ENCODE peak calls at places on chromosome 16, in five cellular contexts. W is MM.1S, B is HCT116, E is neuronal stem cell, T is brain microvascular endothelial cell. J is an unnamed sample.

GRCh38 chr16:28168991-28169554 is 42.7 kb downstream of the XPO6 start:
- DNase-seq in W (no peak), B (no peak), E (no peak), T (no peak), J (no peak)

GRCh38 chr16:48911700-48912099 is 301.7 kb upstream of the N4BP1 start:
- DNase-seq in W (no peak), B (peak; percentile 12), E (no peak), T (no peak), J (no peak)

GRCh38 chr16:8474576-8474975 is 115.7 kb downstream of the TMEM114 start:
- DNase-seq in W (no peak), B (no peak), E (no peak), T (no peak), J (no peak)

GRCh38 chr16:31072540-31073072 is 1.4 kb downstream of the ZNF668 start:
- DNase-seq in W (peak; percentile 35), B (no peak), E (peak; percentile 24), T (peak; percentile 52), J (no peak)

GRCh38 chr16:10749680-10750035 is 6.0 kb downstream of the NUBP1 start:
- DNase-seq in W (no peak), B (no peak), E (no peak), T (no peak), J (no peak)

GRCh38 chr16:67882374-67883145 is 2.1 kb upstream of the NRN1L start:
- DNase-seq in W (no peak), B (no peak), E (no peak), T (no peak), J (peak; percentile 47)

GRCh38 chr16:59210955-59211541 is 476.9 kb upstream of the GOT2 start:
- DNase-seq in W (no peak), B (no peak), E (peak; percentile 83), T (peak; percentile 91), J (peak; percentile 36)

GRCh38 chr16:27251561-27252205 is 16.9 kb downstream of the NSMCE1 start:
- DNase-seq in W (no peak), B (no peak), E (no peak), T (no peak), J (no peak)

GRCh38 chr16:81723098-81723723 is 55.9 kb upstream of the PLCG2 start:
- DNase-seq in W (peak; percentile 72), B (peak; percentile 92), E (peak; percentile 82), T (peak; percentile 77), J (peak; percentile 29)

GRCh38 chr16:87273471-87274030 is 43.6 kb downstream of the C16orf95 start:
- DNase-seq in W (no peak), B (no peak), E (no peak), T (no peak), J (no peak)

GRCh38 chr16:11389631-11390565 is 44.6 kb downstream of the RMI2 start:
- DNase-seq in W (no peak), B (no peak), E (no peak), T (no peak), J (no peak)

GRCh38 chr16:27269300-27270150 is 953 bp upstream of the NSMCE1 start:
- DNase-seq in W (no peak), B (no peak), E (no peak), T (no peak), J (no peak)

GRCh38 chr16:77738706-77739105 is 16.4 kb downstream of the NUDT7 start:
- DNase-seq in W (no peak), B (no peak), E (no peak), T (no peak), J (no peak)

GRCh38 chr16:66471696-66472393 is 44.8 kb downstream of the BEAN1 start:
- DNase-seq in W (no peak), B (no peak), E (no peak), T (no peak), J (no peak)

GRCh38 chr16:53504161-53504663 is 1.2 kb upstream of the AKTIP start:
- DNase-seq in W (peak; percentile 19), B (no peak), E (no peak), T (peak; percentile 61), J (no peak)

GRCh38 chr16:83215417-83216001 is 588.7 kb downstream of the CDH13 start:
- DNase-seq in W (peak; percentile 11), B (peak; percentile 21), E (peak; percentile 39), T (peak; percentile 32), J (no peak)

GRCh38 chr16:86391486-86391885 is 118.8 kb upstream of the FOXF1 start:
- DNase-seq in W (no peak), B (no peak), E (no peak), T (peak; percentile 17), J (no peak)

GRCh38 chr16:2428051-2428786 is 1.0 kb upstream of the CCNF start:
- DNase-seq in W (peak; percentile 52), B (no peak), E (no peak), T (no peak), J (no peak)

GRCh38 chr16:85256190-85256739 is 144.0 kb upstream of the CIBAR2 start:
- DNase-seq in W (no peak), B (no peak), E (no peak), T (no peak), J (no peak)

GRCh38 chr16:86809458-86809955 is 231.2 kb downstream of the FOXL1 start:
- DNase-seq in W (no peak), B (no peak), E (no peak), T (peak; percentile 89), J (peak; percentile 81)

GRCh38 chr16:87562201-87562600 is 40.1 kb upstream of the JPH3 start:
- DNase-seq in W (no peak), B (no peak), E (no peak), T (no peak), J (no peak)

GRCh38 chr16:81863630-81864352 is 84.7 kb downstream of the PLCG2 start:
- DNase-seq in W (peak; percentile 58), B (no peak), E (no peak), T (no peak), J (no peak)

GRCh38 chr16:63361032-63361624 is 1324.9 kb upstream of the CDH8 start:
- DNase-seq in W (peak; percentile 74), B (peak; percentile 15), E (peak; percentile 44), T (peak; percentile 57), J (peak; percentile 10)

GRCh38 chr16:18816286-18816685 is 14.9 kb upstream of the ARL6IP1 start:
- DNase-seq in W (no peak), B (no peak), E (no peak), T (no peak), J (no peak)

GRCh38 chr16:29848420-29849297 is 14.4 kb downstream of the CDIPT start:
- DNase-seq in W (peak; percentile 70), B (peak; percentile 44), E (no peak), T (peak; percentile 34), J (no peak)

GRCh38 chr16:81431554-81432353 is 12.9 kb upstream of the CMIP start:
- DNase-seq in W (no peak), B (no peak), E (no peak), T (peak; percentile 62), J (peak; percentile 46)

GRCh38 chr16:4928227-4928626 is 8.7 kb downstream of the PPL start:
- DNase-seq in W (no peak), B (no peak), E (no peak), T (no peak), J (no peak)

GRCh38 chr16:68756250-68757051 is 19.4 kb downstream of the CDH1 start:
- DNase-seq in W (peak; percentile 82), B (peak; percentile 98), E (no peak), T (no peak), J (no peak)

GRCh38 chr16:87608400-87608985 is 6.2 kb downstream of the JPH3 start:
- DNase-seq in W (peak; percentile 6), B (no peak), E (peak; percentile 71), T (peak; percentile 64), J (no peak)

GRCh38 chr16:84718-85452 is 6.9 kb downstream of the MPG start:
- DNase-seq in W (peak; percentile 26), B (no peak), E (no peak), T (peak; percentile 85), J (peak; percentile 89)

GRCh38 chr16:49484454-49484853 is 110.8 kb downstream of the C16orf78 start:
- DNase-seq in W (peak; percentile 71), B (no peak), E (peak; percentile 42), T (no peak), J (no peak)

GRCh38 chr16:67676516-67676915 is 9.9 kb downstream of the C16orf86 start:
- DNase-seq in W (no peak), B (no peak), E (no peak), T (no peak), J (no peak)

GRCh38 chr16:85888405-85889331 is 10.3 kb upstream of the IRF8 start:
- DNase-seq in W (peak; percentile 41), B (no peak), E (no peak), T (peak; percentile 86), J (peak; percentile 46)

GRCh38 chr16:84740596-84741071 is 40.8 kb downstream of the USP10 start:
- DNase-seq in W (no peak), B (no peak), E (no peak), T (no peak), J (no peak)

GRCh38 chr16:19785512-19786130 is 67.5 kb downstream of the IQCK start:
- DNase-seq in W (no peak), B (no peak), E (no peak), T (no peak), J (no peak)

DNA sequence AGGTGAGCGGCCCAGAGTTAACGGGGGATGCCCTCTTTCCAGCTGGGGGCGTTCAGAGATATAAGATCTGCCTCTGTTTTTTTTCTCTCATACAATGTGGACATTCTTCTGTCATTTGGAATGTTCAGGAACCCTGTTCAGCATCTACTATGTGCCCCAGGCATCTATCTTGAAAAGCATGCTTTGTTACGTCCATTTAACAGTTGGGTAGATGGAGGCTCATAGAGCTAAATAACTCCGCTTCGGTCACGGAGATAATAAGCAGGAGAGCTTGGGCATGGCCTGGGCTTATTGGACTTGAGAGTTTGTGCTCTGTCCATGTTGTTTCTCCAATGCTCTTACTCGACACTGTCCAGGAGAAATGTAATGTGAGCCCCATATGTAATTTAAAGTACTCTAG is 6.1 kb downstream of the DHODH start:
- DNase-seq in W (no peak), B (no peak), E (no peak), T (no peak), J (no peak)
- H3K4me3 ChIP-seq in W (no peak overlapping the region), B (no peak overlapping the region), E (no peak overlapping the region), T (no peak overlapping the region), J (no peak overlapping the region)

GRCh38 chr16:88782454-88783390 is 2.3 kb downstream of the PIEZO1 start:
- DNase-seq in W (no peak), B (peak; percentile 48), E (no peak), T (peak; percentile 47), J (no peak)
- H3K4me3 ChIP-seq in W (peak overlapping the region; percentile 77), B (peak overlapping the region; percentile 69), E (no peak overlapping the region), T (peak overlapping the region; percentile 65), J (peak overlapping the region; percentile 70)

GRCh38 chr16:1223355-1224214 is 1.5 kb downstream of the TPSG1 start:
- DNase-seq in W (no peak), B (no peak), E (no peak), T (no peak), J (no peak)
- H3K4me3 ChIP-seq in W (no peak overlapping the region), B (no peak overlapping the region), E (no peak overlapping the region), T (no peak overlapping the region), J (no peak overlapping the region)

GRCh38 chr16:25052161-25052511 is 37.0 kb upstream of the ARHGAP17 start:
- DNase-seq in W (no peak), B (no peak), E (no peak), T (no peak), J (no peak)

GRCh38 chr16:25048146-25048618 is 33.0 kb upstream of the ARHGAP17 start:
- DNase-seq in W (no peak), B (no peak), E (no peak), T (no peak), J (no peak)

GRCh38 chr16:25051446-25052160 is 36.4 kb upstream of the ARHGAP17 start:
- DNase-seq in W (no peak), B (no peak), E (no peak), T (peak; percentile 69), J (peak; percentile 59)

GRCh38 chr16:25052530-25052929 is 37.4 kb upstream of the ARHGAP17 start:
- DNase-seq in W (no peak), B (no peak), E (no peak), T (no peak), J (no peak)
- H3K4me3 ChIP-seq in W (no peak overlapping the region), B (no peak overlapping the region), E (no peak overlapping the region), T (no peak overlapping the region), J (no peak overlapping the region)